ENCODE peak calls at places on chromosomes 11 and 22, in five cellular contexts. K is heart right ventricle; W is fibroblast of lung; X is lower lobe of right lung; G is naive thymus-derived CD4-positive, alpha-beta T cell. V is an unnamed sample. For H3K9me3, the result is how much of the 10 kb centered on the place peaks cover.

GRCh38 chr11:746289-747175 is 732 bp upstream of the TALDO1 start:
- DNase-seq in K (no peak), W (no peak), X (no peak), G (no peak), V (no peak)

GRCh38 chr11:119284344-119285157 is 32.4 kb downstream of the MCAM start:
- DNase-seq in K (no peak), W (peak), X (no peak), G (peak), V (no peak)

GRCh38 chr11:10792385-10793068 is 16.2 kb downstream of the EIF4G2 start:
- DNase-seq in K (peak), W (peak), X (peak), G (peak), V (peak)

GRCh38 chr22:29435236-29435635 is 3.1 kb upstream of the RFPL1 start:
- DNase-seq in K (no peak), W (no peak), X (no peak), G (no peak), V (no peak)

GRCh38 chr22:26592368-26593015 is 2.6 kb upstream of the TPST2 start:
- DNase-seq in K (no peak), W (no peak), X (no peak), G (peak), V (no peak)

GRCh38 chr11:86637976-86638375 is 34.4 kb downstream of the ME3 start:
- DNase-seq in K (no peak), W (no peak), X (no peak), G (no peak), V (no peak)

GRCh38 chr11:129637473-129637872 is 178.2 kb upstream of the TMEM45B start:
- DNase-seq in K (no peak), W (peak), X (no peak), G (no peak), V (no peak)

GRCh38 chr11:24324211-24324610 is 172.6 kb upstream of the LUZP2 start:
- DNase-seq in K (no peak), W (peak), X (no peak), G (no peak), V (no peak)

GRCh38 chr11:65899356-65900124 is 648 bp downstream of the FOSL1 start:
- DNase-seq in K (peak), W (peak), X (peak), G (no peak), V (no peak)

GRCh38 chr22:22380098-22381030 is 128.2 kb downstream of the ZNF280B start:
- DNase-seq in K (no peak), W (no peak), X (no peak), G (no peak), V (no peak)

GRCh38 chr22:37604875-37605274 is 3.8 kb upstream of the GGA1 start:
- DNase-seq in K (no peak), W (no peak), X (no peak), G (peak), V (peak)

GRCh38 chr11:116835791-116836647 is 1.4 kb downstream of the APOA1 start:
- DNase-seq in K (peak), W (peak), X (peak), G (peak), V (peak)

GRCh38 chr11:68004551-68005335 is 846 bp upstream of the UNC93B1 start:
- DNase-seq in K (no peak), W (no peak), X (no peak), G (no peak), V (no peak)

GRCh38 chr11:126495806-126496205 is 140.3 kb downstream of the ST3GAL4 start:
- DNase-seq in K (no peak), W (no peak), X (no peak), G (no peak), V (no peak)

GRCh38 chr22:40385041-40385782 is 14.8 kb downstream of the SGSM3 start:
- DNase-seq in K (no peak), W (no peak), X (no peak), G (peak), V (no peak)

GRCh38 chr11:124172076-124172475 is 11.1 kb upstream of the OR10D3 start:
- DNase-seq in K (no peak), W (no peak), X (no peak), G (no peak), V (no peak)

GRCh38 chr22:18033204-18033998 is 9.0 kb upstream of the MICAL3 start:
- DNase-seq in K (no peak), W (no peak), X (no peak), G (no peak), V (no peak)

GRCh38 chr11:135074397-135074998 is 662.5 kb upstream of the B3GAT1 start:
- DNase-seq in K (no peak), W (no peak), X (no peak), G (no peak), V (no peak)

GRCh38 chr11:47161134-47161854 is 15.4 kb downstream of the ARFGAP2 start:
- DNase-seq in K (peak), W (peak), X (peak), G (peak), V (peak)

GRCh38 chr11:69966910-69967309 is 111.2 kb upstream of the ANO1 start:
- DNase-seq in K (no peak), W (no peak), X (no peak), G (no peak), V (no peak)

GRCh38 chr11:32178692-32179091 is 87.8 kb downstream of the RCN1 start:
- DNase-seq in K (no peak), W (no peak), X (no peak), G (no peak), V (no peak)

GRCh38 chr11:66353762-66354161 is 6.3 kb upstream of the B4GAT1 start:
- DNase-seq in K (no peak), W (no peak), X (peak), G (no peak), V (no peak)

GRCh38 chr11:104327864-104328513 is 164.0 kb upstream of the PDGFD start:
- DNase-seq in K (peak), W (no peak), X (no peak), G (no peak), V (no peak)

GRCh38 chr22:18970180-18970947 is 34.3 kb upstream of the PRODH start:
- DNase-seq in K (no peak), W (no peak), X (no peak), G (no peak), V (no peak)

GRCh38 chr22:30947821-30948454 is 20.6 kb downstream of the MORC2 start:
- DNase-seq in K (peak), W (peak), X (no peak), G (peak), V (no peak)

GRCh38 chr11:133163463-133164419 is 368.6 kb downstream of the OPCML start:
- DNase-seq in K (peak), W (peak), X (no peak), G (no peak), V (no peak)

GRCh38 chr11:56994532-56994931 is 5.8 kb downstream of the OR5AK2 start:
- DNase-seq in K (no peak), W (no peak), X (no peak), G (no peak), V (no peak)
- H3K9me3 ChIP-seq in K (under half), W (under half), X (under half), G (under half), V (under half)

DNA sequence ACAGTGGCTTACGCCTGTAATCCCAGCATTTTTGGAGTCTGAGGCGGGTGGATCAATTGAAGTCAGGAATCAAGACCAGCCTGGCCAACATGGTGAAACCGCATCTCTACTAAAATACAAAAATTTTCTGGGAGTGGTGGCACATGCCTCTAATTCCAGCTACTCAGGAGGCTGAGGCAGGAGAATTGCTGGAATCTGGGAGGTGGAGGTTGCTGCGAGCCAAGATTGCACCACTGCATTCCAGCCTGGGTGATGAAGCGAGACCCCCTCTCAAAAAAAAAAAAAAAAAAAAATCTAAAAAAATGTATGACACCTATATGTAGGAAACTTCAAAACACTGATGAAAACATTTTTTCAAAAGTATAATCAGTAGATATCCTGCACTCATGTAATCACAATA is 242.7 kb upstream of the CHORDC1 start:
- DNase-seq in K (no peak), W (no peak), X (no peak), G (no peak), V (no peak)
- H3K9me3 ChIP-seq in K (under half), W (under half), X (under half), G (under half), V (under half)

DNA sequence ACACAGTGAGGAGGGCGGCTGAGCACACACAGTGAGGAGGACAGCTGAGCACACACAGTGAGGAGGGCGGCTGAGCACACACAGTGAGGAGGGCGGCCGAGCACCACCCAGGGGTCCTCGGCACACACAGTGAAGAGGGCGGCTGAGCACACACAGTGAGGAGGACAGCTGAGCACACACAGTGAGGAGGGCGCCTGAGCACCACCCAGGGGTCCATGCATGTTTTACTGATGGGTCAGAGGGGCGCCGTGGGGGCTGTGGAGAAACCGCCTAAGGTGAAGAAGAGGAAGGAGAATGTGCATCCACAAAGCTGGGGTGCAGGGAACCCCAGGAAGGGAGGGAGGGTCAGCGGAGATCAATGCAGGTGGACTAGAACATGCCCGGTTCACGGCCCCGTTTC is 461.8 kb downstream of the BRD1 start:
- DNase-seq in K (no peak), W (no peak), X (no peak), G (no peak), V (no peak)
- H3K9me3 ChIP-seq in K (under half), W (under half), X (under half), G (under half), V (under half)

GRCh38 chr22:48799227-48799970 is 1028.3 kb downstream of the BRD1 start:
- DNase-seq in K (no peak), W (no peak), X (no peak), G (no peak), V (no peak)

GRCh38 chr22:48798281-48799226 is 1029.1 kb downstream of the BRD1 start:
- DNase-seq in K (no peak), W (no peak), X (no peak), G (no peak), V (no peak)

GRCh38 chr22:48796295-48797015 is 1031.2 kb downstream of the BRD1 start:
- DNase-seq in K (no peak), W (no peak), X (no peak), G (no peak), V (no peak)

GRCh38 chr22:48795664-48796063 is 1032.0 kb downstream of the BRD1 start:
- DNase-seq in K (no peak), W (no peak), X (no peak), G (no peak), V (no peak)

GRCh38 chr22:48797731-48798130 is 1029.9 kb downstream of the BRD1 start:
- DNase-seq in K (no peak), W (no peak), X (no peak), G (no peak), V (no peak)
- H3K9me3 ChIP-seq in K (under half), W (under half), X (under half), G (under half), V (under half)

GRCh38 chr11:34033399-34033798 is 18.1 kb upstream of the CAPRIN1 start:
- DNase-seq in K (no peak), W (no peak), X (no peak), G (no peak), V (no peak)

GRCh38 chr11:34029176-34029575 is 22.4 kb upstream of the CAPRIN1 start:
- DNase-seq in K (no peak), W (no peak), X (no peak), G (no peak), V (no peak)

GRCh38 chr11:34028407-34028804 is 23.1 kb upstream of the CAPRIN1 start:
- DNase-seq in K (peak), W (no peak), X (no peak), G (no peak), V (no peak)

GRCh38 chr11:34027516-34028406 is 23.8 kb upstream of the CAPRIN1 start:
- DNase-seq in K (no peak), W (no peak), X (no peak), G (no peak), V (no peak)

DNA sequence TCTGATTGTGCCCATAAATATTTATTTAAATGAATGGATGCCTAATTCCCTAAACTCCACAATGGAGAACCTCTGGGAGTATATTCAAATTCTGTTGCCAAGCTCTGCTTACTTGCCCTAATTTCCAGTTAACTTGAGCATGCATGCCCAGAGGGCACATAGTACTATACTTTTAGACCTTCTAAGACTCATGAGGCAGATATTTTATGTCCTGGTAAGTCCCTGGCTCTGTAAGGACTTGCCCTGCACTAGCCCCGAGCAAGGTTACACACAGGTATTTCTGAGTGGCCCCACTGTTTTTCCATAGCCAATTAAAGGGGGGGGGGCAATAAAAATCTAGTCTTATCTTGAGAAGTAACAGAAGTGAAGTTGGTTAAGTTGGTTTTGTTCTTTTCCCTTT is 21.1 kb upstream of the CAPRIN1 start:
- DNase-seq in K (no peak), W (no peak), X (no peak), G (no peak), V (no peak)
- H3K9me3 ChIP-seq in K (under half), W (under half), X (under half), G (under half), V (under half)

GRCh38 chr22:49607821-49608220 is 219.9 kb downstream of the BRD1 start:
- DNase-seq in K (no peak), W (no peak), X (no peak), G (no peak), V (no peak)
- H3K9me3 ChIP-seq in K (under half), W (under half), X (under half), G (under half), V (under half)

V was measured in T-helper 17 cell.